ENCODE peak calls at places on chromosomes 4 and X, in four cellular contexts. H is endothelial cell of umbilical vein, W is heart right ventricle, E is thoracic aorta. I is an unnamed sample. For H3K4me1, the result is how much of the 10 kb centered on the place peaks cover.

GRCh38 chr4:26081795-26082498 is 167.9 kb downstream of the SMIM20 start:
- DNase-seq in H (peak), W (no peak), E (no peak), I (peak)

GRCh38 chrX:38717871-38718270 is 83.4 kb upstream of the MID1IP1 start:
- DNase-seq in H (peak), W (no peak), E (no peak), I (no peak)

GRCh38 chr4:56440983-56441382 is 4.9 kb downstream of the PAICS start:
- DNase-seq in H (no peak), W (no peak), E (no peak), I (no peak)

GRCh38 chr4:128823025-128823661 is 13.6 kb downstream of the JADE1 start:
- DNase-seq in H (peak), W (no peak), E (no peak), I (no peak)

GRCh38 chr4:168585168-168586091 is 88.6 kb downstream of the PALLD start:
- DNase-seq in H (peak), W (peak), E (peak), I (peak)

GRCh38 chrX:56764153-56764974 is 35.3 kb downstream of the NBDY start:
- DNase-seq in H (peak), W (peak), E (no peak), I (peak)

GRCh38 chr4:74374561-74375327 is 9.8 kb downstream of the EREG start:
- DNase-seq in H (peak), W (no peak), E (no peak), I (no peak)

GRCh38 chrX:77922768-77923167 is 12.3 kb downstream of the ATP7A start:
- DNase-seq in H (no peak), W (no peak), E (no peak), I (no peak)

GRCh38 chr4:89023140-89023539 is 33.8 kb downstream of the FAM13A start:
- DNase-seq in H (peak), W (no peak), E (no peak), I (no peak)

GRCh38 chrX:44245730-44246129 is 97.7 kb downstream of the EFHC2 start:
- DNase-seq in H (no peak), W (no peak), E (no peak), I (no peak)

GRCh38 chr4:56737666-56738065 is 56.6 kb upstream of the HOPX start:
- DNase-seq in H (no peak), W (no peak), E (no peak), I (no peak)

GRCh38 chr4:56305390-56305789 is 81.9 kb downstream of the AASDH start:
- DNase-seq in H (no peak), W (no peak), E (no peak), I (no peak)

GRCh38 chr4:41443340-41444079 is 94.4 kb upstream of the LIMCH1 start:
- DNase-seq in H (peak), W (no peak), E (no peak), I (no peak)

GRCh38 chr4:10096201-10096975 is 20.2 kb downstream of the WDR1 start:
- DNase-seq in H (peak), W (peak), E (peak), I (no peak)

GRCh38 chr4:568962-569361 is 7.1 kb downstream of the TMEM271 start:
- DNase-seq in H (no peak), W (no peak), E (no peak), I (no peak)

GRCh38 chr4:24248674-24249644 is 335.4 kb downstream of the DHX15 start:
- DNase-seq in H (no peak), W (peak), E (no peak), I (no peak)

GRCh38 chr4:112352736-112353135 is 55.6 kb downstream of the ALPK1 start:
- DNase-seq in H (no peak), W (no peak), E (no peak), I (no peak)

GRCh38 chr4:99438578-99438875 is 3.4 kb upstream of the ADH7 start:
- DNase-seq in H (no peak), W (no peak), E (no peak), I (no peak)

GRCh38 chr4:132297346-132297745 is 851.7 kb upstream of the PCDH10 start:
- DNase-seq in H (peak), W (no peak), E (no peak), I (no peak)

GRCh38 chr4:176011523-176011922 is 54.1 kb upstream of the WDR17 start:
- DNase-seq in H (no peak), W (no peak), E (no peak), I (no peak)

GRCh38 chr4:92433272-92433758 is 129.5 kb downstream of the GRID2 start:
- DNase-seq in H (no peak), W (no peak), E (no peak), I (no peak)

GRCh38 chrX:44400588-44400987 is 57.1 kb upstream of the EFHC2 start:
- DNase-seq in H (peak), W (no peak), E (no peak), I (no peak)

GRCh38 chrX:51852621-51853020 is 40.8 kb upstream of the MAGED1 start:
- DNase-seq in H (no peak), W (no peak), E (no peak), I (no peak)

GRCh38 chrX:44062842-44063241 is 89.7 kb upstream of the NDP start:
- DNase-seq in H (no peak), W (no peak), E (no peak), I (no peak)

GRCh38 chr4:7807351-7807921 is 132.2 kb downstream of the AFAP1 start:
- DNase-seq in H (peak), W (no peak), E (no peak), I (no peak)

GRCh38 chr4:7810792-7811535 is 128.7 kb downstream of the AFAP1 start:
- DNase-seq in H (no peak), W (no peak), E (no peak), I (no peak)

GRCh38 chr4:7806724-7807123 is 132.9 kb downstream of the AFAP1 start:
- DNase-seq in H (no peak), W (no peak), E (no peak), I (no peak)

GRCh38 chr4:7808181-7808580 is 131.5 kb downstream of the AFAP1 start:
- DNase-seq in H (no peak), W (no peak), E (no peak), I (no peak)

DNA sequence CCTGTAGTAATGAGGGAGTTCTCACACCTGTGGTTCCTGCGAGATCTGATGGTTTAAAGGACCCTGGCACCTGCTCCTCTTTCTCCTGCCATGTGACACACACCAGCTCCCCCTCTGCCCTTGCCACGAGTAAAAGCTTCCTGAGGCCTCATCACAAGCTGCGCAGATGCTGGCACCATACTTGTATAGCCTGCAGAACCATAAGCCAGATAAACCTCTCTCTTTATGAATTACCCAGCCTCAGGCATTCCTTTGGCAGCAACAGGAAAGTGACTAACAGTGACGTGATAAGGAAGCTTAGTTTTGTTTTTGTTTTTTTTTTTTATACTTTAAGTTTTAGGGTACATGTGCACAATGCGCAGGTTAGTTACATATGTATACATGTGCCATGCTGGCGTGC is 130.9 kb downstream of the AFAP1 start:
- DNase-seq in H (peak), W (no peak), E (no peak), I (no peak)
- H3K4me1 ChIP-seq in H (under half), W (half or more), E (under half), I (under half)

DNA sequence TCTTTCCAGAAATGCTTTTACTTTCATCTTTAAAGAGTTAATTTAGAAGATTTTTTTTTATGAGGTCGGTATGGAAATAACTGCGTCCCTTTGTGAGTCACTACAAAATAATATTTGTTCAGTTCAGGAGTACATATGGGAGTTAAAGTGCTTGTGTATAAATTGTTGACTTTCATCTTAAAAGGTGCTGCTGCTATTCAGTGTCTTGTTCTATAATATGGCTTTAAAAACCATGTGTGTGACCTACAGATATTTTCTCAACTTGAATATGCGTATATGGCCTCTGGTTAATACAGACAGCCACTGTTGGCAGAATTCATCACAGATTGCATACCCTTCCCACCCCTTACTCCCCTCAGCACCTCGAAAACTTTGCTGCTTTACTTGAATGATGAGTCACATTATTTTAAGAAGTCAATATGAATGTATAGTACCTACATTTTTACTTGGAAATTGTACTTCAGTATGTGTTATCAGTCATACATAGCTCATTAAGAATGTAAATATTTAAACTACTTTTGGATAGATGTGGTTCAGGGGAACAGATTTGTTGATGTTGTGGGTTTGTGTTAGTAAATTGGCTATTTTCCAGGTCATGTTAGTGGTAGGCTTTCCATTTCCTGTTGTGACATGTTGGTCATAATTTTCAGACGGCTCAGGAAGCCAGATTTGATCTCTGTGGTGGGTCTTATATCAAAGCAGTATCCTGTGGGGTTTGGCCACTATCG is 1.5 kb downstream of the CLCN3 start:
- DNase-seq in H (peak), W (no peak), E (no peak), I (no peak)
- H3K4me3 ChIP-seq in H (peak), W (peak), E (peak), I (peak)

GRCh38 chr4:39362827-39363226 is 3.3 kb downstream of the RFC1 start:
- DNase-seq in H (no peak), W (no peak), E (no peak), I (no peak)
- H3K4me1 ChIP-seq in H (under half), W (under half), E (under half), I (under half)

GRCh38 chr4:184763150-184763780 is 29.4 kb upstream of the CENPU start:
- DNase-seq in H (no peak), W (no peak), E (no peak), I (no peak)

GRCh38 chr4:184764601-184765000 is 30.7 kb upstream of the CENPU start:
- DNase-seq in H (no peak), W (no peak), E (no peak), I (no peak)

GRCh38 chr4:184768296-184768695 is 34.4 kb upstream of the CENPU start:
- DNase-seq in H (no peak), W (no peak), E (no peak), I (no peak)

GRCh38 chr4:184766421-184766820 is 32.5 kb upstream of the CENPU start:
- DNase-seq in H (no peak), W (no peak), E (no peak), I (no peak)

GRCh38 chr4:184765473-184766346 is 31.8 kb upstream of the CENPU start:
- DNase-seq in H (no peak), W (no peak), E (no peak), I (no peak)
- H3K4me3 ChIP-seq in H (no peak), W (no peak), E (no peak), I (no peak)

GRCh38 chr4:6763330-6763851 is 19.1 kb upstream of the KIAA0232 start:
- DNase-seq in H (no peak), W (no peak), E (no peak), I (no peak)

GRCh38 chr4:6767341-6767724 is 15.2 kb upstream of the KIAA0232 start:
- DNase-seq in H (no peak), W (no peak), E (no peak), I (no peak)

GRCh38 chr4:6764976-6765620 is 17.4 kb upstream of the KIAA0232 start:
- DNase-seq in H (no peak), W (no peak), E (no peak), I (no peak)

GRCh38 chr4:6767725-6768538 is 14.6 kb upstream of the KIAA0232 start:
- DNase-seq in H (no peak), W (no peak), E (no peak), I (no peak)

DNA sequence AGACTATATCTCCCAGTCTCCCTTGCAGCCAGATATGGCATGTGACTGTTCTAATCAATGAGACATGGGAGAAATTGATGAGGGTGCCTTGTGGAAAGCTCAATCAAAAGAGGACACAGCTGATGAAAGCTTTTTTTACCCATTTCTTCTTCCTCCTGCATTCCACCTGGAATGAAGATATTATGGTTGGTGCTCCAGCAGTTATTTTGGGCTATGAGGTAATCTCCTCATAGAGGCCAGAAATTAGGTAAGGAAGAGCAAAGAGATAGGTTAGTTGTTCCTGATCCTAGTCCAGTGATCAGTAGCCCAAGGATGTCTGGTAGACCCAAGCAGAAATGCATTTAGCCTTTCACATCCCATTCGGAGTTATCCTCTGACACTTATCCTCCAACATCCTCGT is 16.8 kb upstream of the KIAA0232 start:
- DNase-seq in H (no peak), W (no peak), E (no peak), I (no peak)
- H3K4me1 ChIP-seq in H (under half), W (under half), E (under half), I (under half)